ENCODE peak calls at places on chromosomes 11 and 22, in seven cellular contexts. P is HCT116, F is suprapubic skin, M is prostate gland, D is GM23338, J is SK-N-SH, O is endothelial cell of umbilical vein. S is an unnamed sample.

GRCh38 chr11:67583319-67584204 is at the start of gene GSTP1:
- DNase-seq in D (peak), P (peak), F (peak), O (peak), M (peak), J (peak), S (peak)

GRCh38 chr11:102964867-102965266 is 9.3 kb upstream of the MMP13 start:
- DNase-seq in J (no peak), M (no peak), P (no peak), F (no peak), O (no peak), D (no peak), S (no peak)

GRCh38 chr11:1542267-1542666 is 29.8 kb downstream of the DUSP8 start:
- DNase-seq in P (no peak), D (no peak), F (no peak), M (no peak), J (no peak), O (no peak), S (no peak)

GRCh38 chr11:70668204-70669202 is 270.2 kb downstream of the CTTN start:
- DNase-seq in F (no peak), J (no peak), O (no peak), D (no peak), P (no peak), M (no peak), S (no peak)

GRCh38 chr22:26295583-26296126 is 126.4 kb downstream of the SEZ6L start:
- DNase-seq in D (no peak), P (no peak), F (no peak), J (no peak), O (no peak), M (no peak), S (no peak)

GRCh38 chr22:29570456-29570855 is 10.5 kb downstream of the NIPSNAP1 start:
- DNase-seq in J (no peak), D (no peak), M (no peak), O (no peak), P (no peak), F (no peak), S (no peak)

GRCh38 chr11:59510917-59511589 is at the start of gene OR4D9:
- DNase-seq in D (no peak), J (no peak), P (no peak), F (no peak), M (no peak), O (peak), S (no peak)

GRCh38 chr22:20276468-20276867 is 8.3 kb upstream of the RTN4R start:
- DNase-seq in M (no peak), O (no peak), J (no peak), F (no peak), P (no peak), D (no peak), S (no peak)

GRCh38 chr11:112023104-112023503 is 2.1 kb upstream of the DLAT start:
- DNase-seq in M (no peak), D (peak), J (peak), P (no peak), O (no peak), F (no peak), S (no peak)

GRCh38 chr11:2446590-2447252 is 1.9 kb downstream of the KCNQ1 start:
- DNase-seq in O (no peak), J (peak), D (no peak), P (no peak), F (peak), M (no peak), S (no peak)

GRCh38 chr11:127965947-127966668 is 621.2 kb downstream of the ETS1 start:
- DNase-seq in O (no peak), P (no peak), M (no peak), D (no peak), F (no peak), J (no peak), S (no peak)

GRCh38 chr22:29073618-29074275 is 912 bp downstream of the KREMEN1 start:
- DNase-seq in F (peak), D (peak), O (no peak), M (peak), J (no peak), P (no peak), S (no peak)

GRCh38 chr11:68916439-68916838 is 12.7 kb downstream of the IGHMBP2 start:
- DNase-seq in M (no peak), P (no peak), F (no peak), O (no peak), J (no peak), D (no peak), S (peak)

GRCh38 chr11:11119917-11120316 is 233.1 kb downstream of the CSNK2A3 start:
- DNase-seq in J (no peak), O (no peak), D (peak), F (no peak), M (no peak), P (no peak), S (no peak)

GRCh38 chr22:42786606-42787356 is 66.1 kb upstream of the A4GALT start:
- DNase-seq in O (no peak), J (no peak), F (no peak), M (no peak), D (no peak), P (no peak), S (no peak)

GRCh38 chr22:43829904-43830851 is 18.1 kb upstream of the EFCAB6 start:
- DNase-seq in M (no peak), O (no peak), F (peak), J (peak), P (no peak), D (no peak), S (peak)

GRCh38 chr22:44525872-44526271 is 27.8 kb upstream of the RTL6 start:
- DNase-seq in M (no peak), J (no peak), F (no peak), D (no peak), P (no peak), O (no peak), S (no peak)

GRCh38 chr11:76684470-76684869 is 13.9 kb upstream of the LRRC32 start:
- DNase-seq in J (no peak), O (no peak), F (no peak), M (no peak), P (no peak), D (no peak), S (no peak)

GRCh38 chr11:62879554-62879953 is 1.1 kb upstream of the SLC3A2 start:
- DNase-seq in D (peak), F (no peak), P (no peak), J (no peak), M (peak), O (peak), S (peak)
- TF ChIP-seq POLR2AphosphoS5 in D (peak), F (no peak), P (no peak), J (no peak), M (peak), O (no peak), S (peak)

GRCh38 chr11:74238243-74238642 is 67.2 kb downstream of the PPME1 start:
- DNase-seq in D (no peak), M (no peak), O (no peak), P (no peak), J (no peak), F (no peak), S (no peak)

GRCh38 chr11:74232316-74232950 is 61.3 kb downstream of the PPME1 start:
- DNase-seq in O (no peak), M (peak), F (no peak), P (no peak), D (no peak), J (no peak), S (no peak)

GRCh38 chr11:74233683-74234082 is 62.6 kb downstream of the PPME1 start:
- DNase-seq in M (no peak), P (no peak), J (no peak), D (no peak), O (no peak), F (no peak), S (no peak)

GRCh38 chr11:74235121-74235520 is 64.0 kb downstream of the PPME1 start:
- DNase-seq in D (no peak), P (no peak), J (no peak), F (no peak), M (no peak), O (no peak), S (no peak)

DNA sequence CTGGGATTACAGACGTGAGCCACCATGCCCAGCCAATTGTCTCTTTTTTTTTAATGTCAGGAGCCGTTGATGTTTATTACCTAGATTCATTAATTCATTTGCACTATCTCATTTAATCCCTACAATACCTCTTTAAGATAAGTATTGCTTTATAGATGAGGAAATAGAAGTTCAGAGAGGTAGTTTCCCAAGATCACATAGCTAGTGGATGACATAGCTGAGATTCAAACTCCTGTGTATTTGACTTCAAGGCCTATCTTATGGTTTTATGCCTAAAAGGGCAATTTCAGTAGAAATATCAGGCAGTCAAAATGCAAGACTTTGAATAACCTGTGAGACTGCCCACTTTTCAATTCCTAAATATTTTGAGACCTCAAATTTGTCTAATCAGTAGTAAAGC is 66.5 kb downstream of the PPME1 start:
- DNase-seq in O (no peak), F (no peak), M (no peak), D (no peak), P (no peak), J (no peak), S (no peak)
- TF ChIP-seq CTCF in O (no peak), F (no peak), M (no peak), D (no peak), P (no peak), J (no peak), S (no peak)

GRCh38 chr11:66317766-66318575 is 1.1 kb upstream of the CD248 start:
- DNase-seq in M (no peak), F (peak), D (peak), P (no peak), O (no peak), J (peak), S (peak)
- H3K4me3 ChIP-seq in M (no peak), F (peak), D (peak), P (no peak), O (no peak), J (no peak), S (no peak)

GRCh38 chr11:134915212-134915611 is 503.2 kb upstream of the B3GAT1 start:
- DNase-seq in P (no peak), F (no peak), O (no peak), D (no peak), J (no peak), M (no peak), S (peak)
- TF ChIP-seq POLR2AphosphoS5 in P (no peak), F (no peak), O (no peak), D (no peak), J (no peak), M (no peak), S (peak)